ENCODE peak calls at places on chromosomes 1 and 21, in four cellular contexts. One of them, this sample, is unnamed.

GRCh38 chr21:15080504-15080903 is 15.7 kb upstream of the NRIP1 start:
- DNase-seq in HepG2: no peak
- DNase-seq in K562: no peak
- DNase-seq in HCT116: no peak
- DNase-seq in this sample: peak; percentile 6

GRCh38 chr1:202023033-202023433 is 12.6 kb downstream of the ELF3 start:
- DNase-seq in K562: no peak
- DNase-seq in HCT116: peak; percentile 92
- DNase-seq in HepG2: no peak
- DNase-seq in this sample: no peak

GRCh38 chr1:162631546-162632233 is 574 bp upstream of the DDR2 start:
- DNase-seq in HepG2: no peak
- DNase-seq in K562: peak; percentile 30
- DNase-seq in HCT116: no peak
- DNase-seq in this sample: peak; percentile 42

GRCh38 chr1:203428981-203429599 is 46.5 kb upstream of the PRELP start:
- DNase-seq in K562: no peak
- DNase-seq in HepG2: no peak
- DNase-seq in HCT116: no peak
- DNase-seq in this sample: no peak

GRCh38 chr1:155131285-155131684 is 3.6 kb downstream of the EFNA1 start:
- DNase-seq in K562: peak; percentile 1
- DNase-seq in HepG2: no peak
- DNase-seq in HCT116: no peak
- DNase-seq in this sample: no peak

GRCh38 chr1:80673935-80674597 is 1126.7 kb upstream of the ADGRL2 start:
- DNase-seq in HCT116: no peak
- DNase-seq in HepG2: no peak
- DNase-seq in K562: no peak
- DNase-seq in this sample: no peak

GRCh38 chr1:228455715-228456114 is 31.5 kb upstream of the RNF187 start:
- DNase-seq in HepG2: no peak
- DNase-seq in K562: no peak
- DNase-seq in HCT116: no peak
- DNase-seq in this sample: no peak

GRCh38 chr1:11062965-11063401 is 3.2 kb upstream of the SRM start:
- DNase-seq in K562: no peak
- DNase-seq in HepG2: no peak
- DNase-seq in HCT116: no peak
- DNase-seq in this sample: no peak

GRCh38 chr1:147245586-147246021 is 3.1 kb downstream of the CHD1L start:
- DNase-seq in HepG2: no peak
- DNase-seq in HCT116: no peak
- DNase-seq in K562: peak; percentile 27
- DNase-seq in this sample: no peak

GRCh38 chr21:18424250-18424649 is 20.7 kb upstream of the TMPRSS15 start:
- DNase-seq in HCT116: no peak
- DNase-seq in K562: no peak
- DNase-seq in HepG2: no peak
- DNase-seq in this sample: no peak

GRCh38 chr1:58857673-58858343 is 74.0 kb upstream of the JUN start:
- DNase-seq in HepG2: no peak
- DNase-seq in HCT116: no peak
- DNase-seq in K562: no peak
- DNase-seq in this sample: no peak

GRCh38 chr1:108777839-108778238 is 31.4 kb downstream of the STXBP3 start:
- DNase-seq in HepG2: no peak
- DNase-seq in HCT116: no peak
- DNase-seq in K562: no peak
- DNase-seq in this sample: no peak

GRCh38 chr1:63674238-63674864 is 81.1 kb downstream of the PGM1 start:
- DNase-seq in K562: peak; percentile 41
- DNase-seq in HCT116: peak; percentile 67
- DNase-seq in HepG2: peak; percentile 94
- DNase-seq in this sample: peak; percentile 72

GRCh38 chr1:202274611-202275010 is 67.1 kb downstream of the UBE2T start:
- DNase-seq in HepG2: peak; percentile 45
- DNase-seq in K562: peak; percentile 35
- DNase-seq in HCT116: peak; percentile 22
- DNase-seq in this sample: no peak

GRCh38 chr1:84754376-84754672 is 64.1 kb upstream of the SSX2IP start:
- DNase-seq in HCT116: no peak
- DNase-seq in HepG2: no peak
- DNase-seq in K562: no peak
- DNase-seq in this sample: no peak

GRCh38 chr1:28437924-28438699 is 67.7 kb upstream of the RCC1 start:
- DNase-seq in HCT116: peak; percentile 92
- DNase-seq in K562: no peak
- DNase-seq in HepG2: peak; percentile 96
- DNase-seq in this sample: peak; percentile 47

GRCh38 chr1:13554798-13555197 is 28.8 kb upstream of the PDPN start:
- DNase-seq in HepG2: no peak
- DNase-seq in HCT116: no peak
- DNase-seq in K562: no peak
- DNase-seq in this sample: no peak
- TF ChIP-seq ELF1 in HepG2: no peak
- TF ChIP-seq ELF1 in HCT116: no peak
- TF ChIP-seq ELF1 in K562: no peak
- TF ChIP-seq ELF1 in this sample: no peak

GRCh38 chr1:168386949-168387586 is 106.4 kb downstream of the TBX19 start:
- DNase-seq in HCT116: peak; percentile 64
- DNase-seq in HepG2: no peak
- DNase-seq in K562: no peak
- DNase-seq in this sample: peak; percentile 58
- TF ChIP-seq YY1 in HCT116: no peak
- TF ChIP-seq YY1 in HepG2: no peak
- TF ChIP-seq YY1 in K562: no peak
- TF ChIP-seq YY1 in this sample: no peak

DNA sequence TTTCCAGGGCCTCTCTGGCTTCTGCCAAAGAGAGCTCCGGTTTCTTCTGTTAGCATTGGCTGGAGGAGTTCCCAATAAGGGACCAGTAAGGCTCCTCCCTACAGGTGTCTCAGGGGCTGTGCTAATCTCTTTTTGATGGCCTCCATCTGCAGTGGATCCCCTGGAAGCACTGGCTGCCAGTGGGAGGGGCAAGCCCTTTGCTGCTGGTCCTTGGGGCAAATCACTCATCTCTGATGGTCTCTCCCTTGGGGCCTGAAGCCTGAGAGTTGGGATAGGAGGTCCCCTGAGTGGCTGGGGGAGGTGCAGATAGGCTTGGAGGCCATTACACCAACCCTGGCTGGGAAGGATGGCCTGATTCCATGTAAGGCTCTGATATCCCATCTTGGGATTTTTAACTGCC is 89.1 kb upstream of the USP24 start:
- DNase-seq in HCT116: no peak
- DNase-seq in HepG2: no peak
- DNase-seq in K562: no peak
- DNase-seq in this sample: no peak
- TF ChIP-seq ELF1 in HCT116: no peak
- TF ChIP-seq ELF1 in HepG2: no peak
- TF ChIP-seq ELF1 in K562: no peak
- TF ChIP-seq ELF1 in this sample: no peak

GRCh38 chr1:183331095-183331742 is 87.0 kb downstream of the NMNAT2 start:
- DNase-seq in K562: no peak
- DNase-seq in HCT116: no peak
- DNase-seq in HepG2: peak; percentile 16
- DNase-seq in this sample: peak; percentile 40
- TF ChIP-seq YY1 in K562: no peak
- TF ChIP-seq YY1 in HCT116: no peak
- TF ChIP-seq YY1 in HepG2: no peak
- TF ChIP-seq YY1 in this sample: no peak

GRCh38 chr1:114110011-114110410 is 43.7 kb downstream of the SYT6 start:
- DNase-seq in HepG2: no peak
- DNase-seq in K562: no peak
- DNase-seq in HCT116: no peak
- DNase-seq in this sample: no peak

GRCh38 chr1:114103992-114104391 is 49.7 kb downstream of the SYT6 start:
- DNase-seq in HCT116: no peak
- DNase-seq in K562: no peak
- DNase-seq in HepG2: no peak
- DNase-seq in this sample: no peak

GRCh38 chr1:114105401-114105979 is 48.2 kb downstream of the SYT6 start:
- DNase-seq in HCT116: no peak
- DNase-seq in K562: peak; percentile 28
- DNase-seq in HepG2: no peak
- DNase-seq in this sample: no peak

GRCh38 chr1:114108741-114109255 is 44.9 kb downstream of the SYT6 start:
- DNase-seq in K562: no peak
- DNase-seq in HepG2: no peak
- DNase-seq in HCT116: no peak
- DNase-seq in this sample: peak; percentile 33

DNA sequence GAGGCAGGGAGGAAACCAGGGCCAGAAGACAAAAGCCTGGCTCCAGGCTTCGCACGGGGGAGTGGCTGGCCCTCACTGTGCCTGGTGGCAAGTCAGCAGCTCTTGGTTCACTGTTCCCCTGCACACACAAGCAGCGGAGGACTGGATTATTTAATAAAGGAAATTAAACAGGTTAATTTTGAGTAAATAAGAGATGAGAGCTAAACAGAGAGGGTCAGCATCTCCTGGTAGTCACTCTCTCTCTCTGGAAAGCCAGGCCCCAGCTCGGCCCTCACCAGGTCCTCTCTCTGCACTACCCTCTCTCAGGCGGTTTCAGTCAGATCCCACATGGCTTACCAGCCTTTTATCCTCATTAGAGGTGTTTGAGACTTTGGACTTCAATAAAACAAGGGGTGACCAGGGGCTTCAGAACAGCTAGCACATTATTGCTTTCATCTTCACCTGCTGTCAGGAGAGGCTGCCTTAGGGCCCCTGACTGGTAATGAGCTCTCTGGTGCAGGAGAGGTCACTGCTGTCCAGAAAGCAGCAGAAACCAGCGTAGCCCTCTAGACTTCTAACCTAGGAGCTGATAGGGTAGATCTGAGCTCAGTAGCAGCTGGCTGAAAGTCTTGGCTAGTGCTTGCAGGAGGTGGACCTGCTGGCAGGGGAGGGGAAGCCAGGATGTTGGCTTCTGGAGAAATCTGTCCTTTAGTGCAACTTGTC is 46.0 kb downstream of the SYT6 start:
- DNase-seq in HepG2: no peak
- DNase-seq in HCT116: no peak
- DNase-seq in K562: no peak
- DNase-seq in this sample: no peak
- TF ChIP-seq ELF1 in HepG2: no peak
- TF ChIP-seq ELF1 in HCT116: no peak
- TF ChIP-seq ELF1 in K562: no peak
- TF ChIP-seq ELF1 in this sample: no peak

DNA sequence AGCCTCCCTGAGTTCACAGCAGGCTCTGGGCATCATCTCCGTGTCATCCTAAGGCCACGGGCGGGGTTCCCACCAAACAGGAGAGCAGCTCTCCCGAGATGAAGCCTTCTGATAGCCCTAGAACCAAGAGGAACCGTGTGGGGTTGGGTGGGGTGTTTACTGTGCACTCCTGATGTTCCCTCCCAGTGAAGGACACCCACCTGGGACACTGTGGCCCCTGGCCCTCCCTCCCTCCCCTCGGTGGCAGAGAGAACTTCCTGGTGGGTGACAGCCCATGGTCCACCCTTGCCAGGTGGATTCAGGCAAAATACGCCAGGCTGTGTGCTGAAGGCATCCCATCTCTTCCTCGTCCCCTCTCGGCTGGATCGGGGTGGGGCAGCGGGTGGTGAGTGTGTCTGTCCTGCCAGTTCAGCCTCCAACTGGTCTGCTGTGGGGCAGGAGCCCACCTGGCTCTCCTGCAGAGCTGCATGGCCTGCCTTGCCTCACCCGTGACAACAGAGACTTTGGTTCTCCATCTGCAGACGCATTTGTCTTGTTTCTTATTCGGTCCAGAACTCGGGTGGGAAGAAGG is 15.6 kb upstream of the C1orf174 start:
- DNase-seq in HCT116: no peak
- DNase-seq in K562: no peak
- DNase-seq in HepG2: no peak
- DNase-seq in this sample: no peak
- TF ChIP-seq YY1 in HCT116: no peak
- TF ChIP-seq YY1 in K562: no peak
- TF ChIP-seq YY1 in HepG2: no peak
- TF ChIP-seq YY1 in this sample: no peak

GRCh38 chr1:178101654-178102053 is 7.8 kb downstream of the RASAL2 start:
- DNase-seq in K562: no peak
- DNase-seq in HCT116: no peak
- DNase-seq in HepG2: no peak
- DNase-seq in this sample: no peak
- TF ChIP-seq ELF1 in K562: no peak
- TF ChIP-seq ELF1 in HCT116: no peak
- TF ChIP-seq ELF1 in HepG2: no peak
- TF ChIP-seq ELF1 in this sample: no peak

GRCh38 chr1:45979074-45979777 is 153.2 kb downstream of the PIK3R3 start:
- DNase-seq in K562: no peak
- DNase-seq in HepG2: peak; percentile 86
- DNase-seq in HCT116: peak; percentile 32
- DNase-seq in this sample: no peak
- TF ChIP-seq YY1 in K562: no peak
- TF ChIP-seq YY1 in HepG2: no peak
- TF ChIP-seq YY1 in HCT116: no peak
- TF ChIP-seq YY1 in this sample: no peak

This sample was measured in SK-N-SH.